ENCODE peak calls at places on chromosomes 11 and 22, in eight cellular contexts. I, O, N, J, M, U, T and D are unnamed samples. For H3K27me3 and H3K4me1, the result is how much of the 10 kb centered on the place peaks cover.

GRCh38 chr11:76578655-76579046 is 91.9 kb downstream of the LRRC32 start:
- DNase-seq in I (peak), O (no peak), N (no peak), J (peak), M (no peak), U (no peak), T (no peak), D (peak)

GRCh38 chr11:119847836-119848235 is 118.8 kb upstream of the NECTIN1 start:
- DNase-seq in I (no peak), O (no peak), N (no peak), J (no peak), M (no peak), U (no peak), T (no peak), D (no peak)

GRCh38 chr22:49996192-49996531 is 16.4 kb downstream of the IL17REL start:
- DNase-seq in I (no peak), O (no peak), N (no peak), J (no peak), M (no peak), U (no peak), T (no peak), D (no peak)

GRCh38 chr11:102552447-102553200 is 22.1 kb upstream of the MMP7 start:
- DNase-seq in I (no peak), O (peak), N (no peak), J (no peak), M (no peak), U (peak), T (peak), D (no peak)

GRCh38 chr22:40423882-40424640 is 53.7 kb downstream of the SGSM3 start:
- DNase-seq in I (peak), O (no peak), N (no peak), J (peak), M (no peak), U (no peak), T (no peak), D (no peak)

GRCh38 chr11:1628506-1629325 is 859 bp upstream of the KRTAP5-5 start:
- DNase-seq in I (peak), O (peak), N (peak), J (peak), M (peak), U (no peak), T (peak), D (peak)

GRCh38 chr11:134228625-134229024 is 4.2 kb downstream of the VPS26B start:
- DNase-seq in I (no peak), O (no peak), N (peak), J (no peak), M (peak), U (no peak), T (peak), D (no peak)

GRCh38 chr11:1832989-1833365 is 1.8 kb upstream of the SYT8 start:
- DNase-seq in I (no peak), O (no peak), N (no peak), J (no peak), M (no peak), U (no peak), T (no peak), D (peak)

GRCh38 chr22:34608716-34609115 is 457.2 kb upstream of the ISX start:
- DNase-seq in I (no peak), O (no peak), N (no peak), J (no peak), M (no peak), U (no peak), T (no peak), D (no peak)

GRCh38 chr11:66853242-66854229 is 3.3 kb upstream of the LRFN4 start:
- DNase-seq in I (peak), O (no peak), N (no peak), J (no peak), M (no peak), U (no peak), T (no peak), D (no peak)

GRCh38 chr22:32802291-32802826 is 854 bp downstream of the TIMP3 start:
- DNase-seq in I (no peak), O (no peak), N (no peak), J (no peak), M (no peak), U (no peak), T (peak), D (no peak)

GRCh38 chr22:32804823-32805585 is 3.5 kb downstream of the TIMP3 start:
- DNase-seq in I (no peak), O (no peak), N (no peak), J (no peak), M (no peak), U (no peak), T (no peak), D (peak)

GRCh38 chr22:32801436-32802290 is at the start of gene TIMP3:
- DNase-seq in I (peak), O (peak), N (no peak), J (peak), M (no peak), U (no peak), T (peak), D (peak)

GRCh38 chr22:32804036-32804435 is 2.5 kb downstream of the TIMP3 start:
- DNase-seq in I (no peak), O (peak), N (no peak), J (no peak), M (no peak), U (no peak), T (peak), D (no peak)

GRCh38 chr22:32803020-32803758 is 1.7 kb downstream of the TIMP3 start:
- DNase-seq in I (no peak), O (peak), N (no peak), J (no peak), M (no peak), U (no peak), T (peak), D (peak)
- H3K4me3 ChIP-seq in I (peak), O (peak), N (no peak), J (peak), M (no peak), U (no peak), T (peak), D (peak)

GRCh38 chr11:62267576-62267975 is 2.4 kb upstream of the SCGB2A2 start:
- DNase-seq in I (no peak), O (no peak), N (no peak), J (no peak), M (no peak), U (no peak), T (no peak), D (no peak)
- H3K27me3 ChIP-seq in I (under half), O (under half), N (under half), J (under half), M (under half), U (under half), T (under half), D (under half)

GRCh38 chr11:116404143-116404800 is 368.5 kb downstream of the BUD13 start:
- DNase-seq in I (no peak), O (no peak), N (no peak), J (no peak), M (no peak), U (no peak), T (no peak), D (peak)
- H3K4me1 ChIP-seq in I (under half), O (under half), N (under half), J (under half), M (under half), U (under half), T (under half), D (under half)

GRCh38 chr22:37558815-37559214 is 1.5 kb upstream of the CDC42EP1 start:
- DNase-seq in I (no peak), O (no peak), N (no peak), J (no peak), M (no peak), U (no peak), T (no peak), D (no peak)

GRCh38 chr22:37560682-37561208 is 465 bp downstream of the CDC42EP1 start:
- DNase-seq in I (peak), O (peak), N (no peak), J (peak), M (no peak), U (no peak), T (peak), D (peak)

GRCh38 chr22:37559901-37560681 is at the start of gene CDC42EP1:
- DNase-seq in I (peak), O (peak), N (no peak), J (peak), M (no peak), U (no peak), T (peak), D (peak)

GRCh38 chr22:37561209-37562048 is 1.1 kb downstream of the CDC42EP1 start:
- DNase-seq in I (peak), O (peak), N (peak), J (peak), M (peak), U (peak), T (peak), D (peak)

GRCh38 chr22:37559521-37559900 is 769 bp upstream of the CDC42EP1 start:
- DNase-seq in I (no peak), O (no peak), N (no peak), J (no peak), M (no peak), U (no peak), T (no peak), D (no peak)
- H3K4me3 ChIP-seq in I (peak), O (peak), N (no peak), J (peak), M (no peak), U (peak), T (no peak), D (no peak)

DNA sequence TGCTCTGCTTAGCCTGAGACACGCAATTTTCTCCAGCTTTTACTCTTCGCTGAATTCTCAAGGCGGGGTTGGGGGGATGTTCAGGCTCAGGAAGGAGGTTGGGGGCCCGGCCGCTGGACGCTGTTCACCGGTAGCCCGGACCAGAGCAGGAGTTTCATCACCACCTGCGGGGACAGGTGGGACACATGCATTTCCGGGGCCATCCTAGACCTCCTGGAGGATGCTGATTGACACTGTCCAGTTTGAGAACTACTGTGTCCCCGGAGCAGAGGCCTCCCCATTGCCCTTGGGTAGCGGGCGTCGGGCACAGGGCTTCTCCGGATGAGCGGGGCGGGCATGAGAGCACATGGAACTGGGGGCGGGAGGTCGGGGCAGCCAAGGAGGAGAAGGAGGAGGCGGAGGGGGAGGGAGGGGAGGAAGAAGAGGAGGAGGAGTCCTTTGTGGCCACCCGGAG is 144.0 kb upstream of the GRK3 start:
- DNase-seq in I (no peak), O (no peak), N (no peak), J (no peak), M (no peak), U (no peak), T (no peak), D (no peak)
- H3K27me3 ChIP-seq in I (half or more), O (half or more), N (under half), J (under half), M (under half), U (under half), T (half or more), D (half or more)